ENCODE peak calls at places on chromosome 12, in seven cellular contexts. One of them, this sample, is unnamed.

GRCh38 chr12:67415473-67415872 is 146.3 kb downstream of the CAND1 start:
- DNase-seq in NCI-H2107: peak; percentile 44
- DNase-seq in RWPE1: no peak
- DNase-seq in cardiac muscle cell: peak; percentile 64
- DNase-seq in SW480: peak; percentile 11
- DNase-seq in ovary: no peak
- DNase-seq in neural progenitor cell: peak; percentile 65
- DNase-seq in this sample: no peak

GRCh38 chr12:27606986-27607385 is 83.0 kb downstream of the PPFIBP1 start:
- DNase-seq in ovary: no peak
- DNase-seq in neural progenitor cell: no peak
- DNase-seq in NCI-H2107: no peak
- DNase-seq in RWPE1: no peak
- DNase-seq in cardiac muscle cell: no peak
- DNase-seq in SW480: no peak
- DNase-seq in this sample: no peak

GRCh38 chr12:113555226-113555625 is 83.6 kb upstream of the LHX5 start:
- DNase-seq in SW480: no peak
- DNase-seq in cardiac muscle cell: no peak
- DNase-seq in ovary: no peak
- DNase-seq in NCI-H2107: no peak
- DNase-seq in RWPE1: peak; percentile 18
- DNase-seq in neural progenitor cell: no peak
- DNase-seq in this sample: no peak

GRCh38 chr12:12008931-12009611 is 61.7 kb upstream of the BCL2L14 start:
- DNase-seq in SW480: peak; percentile 86
- DNase-seq in RWPE1: peak; percentile 55
- DNase-seq in ovary: no peak
- DNase-seq in NCI-H2107: peak; percentile 95
- DNase-seq in neural progenitor cell: peak; percentile 90
- DNase-seq in cardiac muscle cell: peak; percentile 61
- DNase-seq in this sample: no peak

GRCh38 chr12:65675141-65675621 is 149.1 kb upstream of the HMGA2 start:
- DNase-seq in cardiac muscle cell: no peak
- DNase-seq in neural progenitor cell: no peak
- DNase-seq in RWPE1: no peak
- DNase-seq in ovary: no peak
- DNase-seq in NCI-H2107: no peak
- DNase-seq in SW480: no peak
- DNase-seq in this sample: no peak

GRCh38 chr12:108801736-108802665 is 55.4 kb downstream of the SSH1 start:
- DNase-seq in neural progenitor cell: peak; percentile 93
- DNase-seq in RWPE1: no peak
- DNase-seq in ovary: peak; percentile 50
- DNase-seq in cardiac muscle cell: peak; percentile 66
- DNase-seq in NCI-H2107: peak; percentile 50
- DNase-seq in SW480: no peak
- DNase-seq in this sample: no peak

GRCh38 chr12:64931981-64932380 is 107.5 kb downstream of the TBC1D30 start:
- DNase-seq in RWPE1: no peak
- DNase-seq in cardiac muscle cell: no peak
- DNase-seq in ovary: no peak
- DNase-seq in NCI-H2107: no peak
- DNase-seq in SW480: no peak
- DNase-seq in neural progenitor cell: no peak
- DNase-seq in this sample: no peak

GRCh38 chr12:6925239-6925542 is 2.6 kb upstream of the ATN1 start:
- DNase-seq in NCI-H2107: no peak
- DNase-seq in neural progenitor cell: peak; percentile 64
- DNase-seq in cardiac muscle cell: no peak
- DNase-seq in SW480: peak; percentile 30
- DNase-seq in ovary: no peak
- DNase-seq in RWPE1: no peak
- DNase-seq in this sample: no peak

GRCh38 chr12:105659355-105660075 is 329.0 kb downstream of the C12orf75 start:
- DNase-seq in cardiac muscle cell: no peak
- DNase-seq in ovary: peak; percentile 21
- DNase-seq in neural progenitor cell: no peak
- DNase-seq in RWPE1: peak; percentile 49
- DNase-seq in NCI-H2107: no peak
- DNase-seq in SW480: peak; percentile 2
- DNase-seq in this sample: no peak

GRCh38 chr12:4701863-4702262 is 18.3 kb upstream of the GALNT8 start:
- DNase-seq in ovary: no peak
- DNase-seq in NCI-H2107: no peak
- DNase-seq in neural progenitor cell: no peak
- DNase-seq in cardiac muscle cell: no peak
- DNase-seq in RWPE1: no peak
- DNase-seq in SW480: no peak
- DNase-seq in this sample: no peak

GRCh38 chr12:110217996-110218674 is 62.9 kb upstream of the ATP2A2 start:
- DNase-seq in cardiac muscle cell: no peak
- DNase-seq in ovary: no peak
- DNase-seq in RWPE1: no peak
- DNase-seq in neural progenitor cell: no peak
- DNase-seq in NCI-H2107: no peak
- DNase-seq in SW480: no peak
- DNase-seq in this sample: no peak

This sample was measured in GDM1.